ENCODE peak calls at places on chromosomes 5 and 9, in seven cellular contexts. M is right lobe of liver, C is neural crest cell, N is amniotic stem cell, I is IMR-90, U is AG08396, E is anterior cingulate cortex. O is an unnamed sample.
A peak's percentile ranks its signal among the peaks of the same experiment; 100 is the strongest.

GRCh38 chr9:135015096-135015495 is 72.4 kb upstream of the OLFM1 start:
- DNase-seq in I (no peak), U (no peak), N (no peak), M (no peak), E (no peak), C (no peak), O (no peak)

GRCh38 chr9:93091453-93092081 is 4.5 kb upstream of the CARD19 start:
- DNase-seq in U (peak; percentile 61), M (peak; percentile 42), N (peak; percentile 15), E (no peak), I (peak; percentile 90), C (no peak), O (no peak)

GRCh38 chr5:180646289-180646962 is 3.0 kb downstream of the FLT4 start:
- DNase-seq in E (no peak), M (no peak), C (no peak), U (no peak), I (no peak), N (no peak), O (no peak)

GRCh38 chr5:165321912-165322311 is 1816.5 kb downstream of the MAT2B start:
- DNase-seq in U (peak; percentile 4), C (no peak), I (peak; percentile 77), E (no peak), N (peak; percentile 58), M (no peak), O (no peak)

GRCh38 chr5:77973253-77973609 is 197.1 kb upstream of the TBCA start:
- DNase-seq in N (no peak), U (no peak), E (no peak), C (peak; percentile 36), M (no peak), I (no peak), O (no peak)

GRCh38 chr5:44783916-44784315 is 24.8 kb upstream of the MRPS30 start:
- DNase-seq in E (no peak), M (no peak), C (no peak), N (no peak), U (no peak), I (no peak), O (no peak)

GRCh38 chr5:9529041-9529480 is 16.8 kb downstream of the SEMA5A start:
- DNase-seq in E (no peak), M (peak; percentile 93), I (no peak), C (no peak), U (no peak), N (no peak), O (no peak)

GRCh38 chr9:104843644-104844226 is 79.8 kb downstream of the NIPSNAP3B start:
- DNase-seq in M (no peak), E (no peak), N (no peak), I (no peak), C (no peak), U (no peak), O (no peak)

GRCh38 chr9:132538071-132538470 is 44.3 kb upstream of the BARHL1 start:
- DNase-seq in N (no peak), C (no peak), U (no peak), M (no peak), I (no peak), E (no peak), O (no peak)

GRCh38 chr5:15704397-15704947 is 204.5 kb downstream of the FBXL7 start:
- DNase-seq in C (no peak), N (peak; percentile 16), E (no peak), I (peak; percentile 43), U (no peak), M (no peak), O (no peak)

GRCh38 chr9:127950513-127951210 is 13.0 kb upstream of the DPM2 start:
- DNase-seq in E (peak; percentile 71), C (peak; percentile 72), U (no peak), I (no peak), M (no peak), N (no peak), O (peak; percentile 93)

GRCh38 chr9:21174671-21175070 is 8.2 kb upstream of the IFNA21 start:
- DNase-seq in I (no peak), N (no peak), U (peak; percentile 16), E (no peak), C (no peak), M (no peak), O (no peak)

GRCh38 chr5:34469971-34470370 is 186.2 kb upstream of the RAI14 start:
- DNase-seq in E (no peak), I (no peak), N (no peak), C (no peak), M (no peak), U (no peak), O (no peak)

GRCh38 chr9:132546148-132547051 is 36.0 kb upstream of the BARHL1 start:
- DNase-seq in E (no peak), C (peak; percentile 63), M (no peak), U (peak; percentile 54), N (no peak), I (no peak), O (no peak)

GRCh38 chr5:138664276-138664943 is 88.8 kb upstream of the CTNNA1 start:
- DNase-seq in C (no peak), E (no peak), I (peak; percentile 39), U (no peak), N (no peak), M (no peak), O (peak; percentile 74)

GRCh38 chr9:8627944-8628679 is 828.5 kb upstream of the DMAC1 start:
- DNase-seq in E (no peak), U (no peak), N (no peak), M (no peak), I (no peak), C (no peak), O (no peak)

GRCh38 chr9:38026021-38026809 is 42.8 kb downstream of the SHB start:
- DNase-seq in C (no peak), E (no peak), M (peak; percentile 76), U (peak; percentile 80), N (peak; percentile 82), I (peak; percentile 98), O (no peak)

GRCh38 chr5:158456756-158457155 is 597.8 kb upstream of the CLINT1 start:
- DNase-seq in C (no peak), I (peak; percentile 94), M (no peak), U (peak; percentile 73), E (no peak), N (peak; percentile 78), O (no peak)

GRCh38 chr5:9924614-9925013 is 294.5 kb upstream of the TAS2R1 start:
- DNase-seq in E (no peak), I (peak; percentile 99), C (no peak), N (peak; percentile 81), M (no peak), U (peak; percentile 81), O (no peak)

GRCh38 chr5:112799661-112800060 is 61.4 kb upstream of the SRP19 start:
- DNase-seq in M (no peak), E (no peak), I (no peak), U (no peak), C (no peak), N (no peak), O (no peak)

GRCh38 chr9:81264516-81264915 is 424.8 kb downstream of the TLE1 start:
- DNase-seq in E (no peak), N (no peak), C (no peak), U (peak; percentile 5), I (peak; percentile 73), M (no peak), O (no peak)

GRCh38 chr5:145429170-145429569 is 406.0 kb downstream of the PRELID2 start:
- DNase-seq in E (no peak), C (no peak), U (no peak), M (no peak), N (no peak), I (no peak), O (no peak)

GRCh38 chr9:88571417-88571816 is 36.4 kb downstream of the NXNL2 start:
- DNase-seq in M (no peak), E (no peak), U (no peak), C (no peak), N (no peak), I (no peak), O (no peak)

GRCh38 chr9:119961774-119962408 is 592.7 kb upstream of the BRINP1 start:
- DNase-seq in U (peak; percentile 36), I (peak; percentile 29), N (no peak), E (no peak), C (peak; percentile 67), M (peak; percentile 62), O (no peak)

GRCh38 chr5:41176952-41177351 is 36.4 kb downstream of the C6 start:
- DNase-seq in M (no peak), I (peak; percentile 82), N (no peak), U (no peak), E (no peak), C (no peak), O (no peak)

GRCh38 chr9:137370865-137371520 is 52.0 kb downstream of the EXD3 start:
- DNase-seq in N (no peak), I (no peak), U (no peak), E (no peak), M (peak; percentile 44), C (peak; percentile 83), O (peak; percentile 39)

GRCh38 chr9:124214596-124215550 is 42.9 kb upstream of the NEK6 start:
- DNase-seq in E (no peak), C (no peak), U (peak; percentile 2), I (no peak), N (no peak), M (peak; percentile 41), O (no peak)

GRCh38 chr9:115498338-115498737 is 380.4 kb upstream of the TNC start:
- DNase-seq in E (no peak), U (no peak), I (peak; percentile 13), M (no peak), C (no peak), N (no peak), O (no peak)

GRCh38 chr5:54705994-54706616 is 188.5 kb downstream of the SNX18 start:
- DNase-seq in U (no peak), N (no peak), C (no peak), E (no peak), I (no peak), M (no peak), O (no peak)

GRCh38 chr5:2688586-2688985 is 62.9 kb downstream of the IRX2 start:
- DNase-seq in C (no peak), M (no peak), E (no peak), I (no peak), U (no peak), N (no peak), O (no peak)

GRCh38 chr9:87063246-87063645 is 115.9 kb upstream of the GAS1 start:
- DNase-seq in E (no peak), I (no peak), U (peak; percentile 34), M (no peak), N (no peak), C (no peak), O (no peak)

GRCh38 chr5:172477466-172477865 is 23.1 kb upstream of the SH3PXD2B start:
- DNase-seq in I (no peak), M (no peak), C (no peak), E (no peak), U (no peak), N (no peak), O (no peak)

GRCh38 chr5:1946776-1947175 is 64.1 kb upstream of the IRX4 start:
- DNase-seq in M (no peak), E (no peak), N (no peak), I (no peak), C (no peak), U (no peak), O (no peak)

GRCh38 chr9:129343697-129344375 is 165.8 kb upstream of the IER5L start:
- DNase-seq in I (no peak), M (peak; percentile 88), E (no peak), U (no peak), C (no peak), N (no peak), O (peak; percentile 47)

GRCh38 chr5:150662731-150663516 is 1.9 kb downstream of the MYOZ3 start:
- DNase-seq in C (no peak), I (no peak), N (no peak), M (peak; percentile 33), E (no peak), U (no peak), O (no peak)

GRCh38 chr9:131095666-131096489 is 453 bp upstream of the AIF1L start:
- DNase-seq in C (peak; percentile 81), U (peak; percentile 68), E (no peak), M (no peak), I (no peak), N (no peak), O (no peak)

GRCh38 chr9:105053209-105053652 is 125.3 kb upstream of the ABCA1 start:
- DNase-seq in U (no peak), C (no peak), N (peak; percentile 30), E (no peak), M (no peak), I (peak; percentile 94), O (no peak)

GRCh38 chr9:78054180-78054579 is 22.6 kb upstream of the GNAQ start:
- DNase-seq in C (no peak), E (no peak), N (no peak), U (no peak), I (no peak), M (no peak), O (no peak)

O was measured in caudate nucleus.